ENCODE peak calls at places on chromosomes 3 and 15, in eight cellular contexts. K is Peyer's patch, H is bronchial epithelial cell, B is AG04450, J is left ventricle myocardium inferior, N is pancreas, S is tibial nerve, E is heart right ventricle. O is an unnamed sample. For H3K27me3, the result is how much of the 10 kb centered on the place peaks cover.

GRCh38 chr15:29132110-29132420 is 137.6 kb downstream of the NSMCE3 start:
- DNase-seq in K (no peak), H (no peak), B (no peak), J (no peak), N (peak), S (no peak), E (no peak), O (no peak)

GRCh38 chr15:39919396-39919739 is 698 bp downstream of the GPR176 start:
- DNase-seq in K (no peak), H (no peak), B (no peak), J (no peak), N (no peak), S (no peak), E (no peak), O (no peak)

GRCh38 chr3:45464336-45464809 is 76.0 kb downstream of the LARS2 start:
- DNase-seq in K (no peak), H (no peak), B (no peak), J (no peak), N (no peak), S (peak), E (peak), O (no peak)

GRCh38 chr3:20683912-20684311 is 497.9 kb upstream of the SGO1 start:
- DNase-seq in K (no peak), H (no peak), B (no peak), J (no peak), N (no peak), S (no peak), E (peak), O (no peak)

GRCh38 chr15:68578960-68579935 is at the start of gene CORO2B:
- DNase-seq in K (no peak), H (no peak), B (no peak), J (peak), N (peak), S (peak), E (peak), O (no peak)

GRCh38 chr3:125212096-125212508 is 446 bp downstream of the SLC12A8 start:
- DNase-seq in K (no peak), H (no peak), B (no peak), J (no peak), N (peak), S (no peak), E (no peak), O (no peak)

GRCh38 chr15:68995754-68996141 is 18.7 kb upstream of the NOX5 start:
- DNase-seq in K (no peak), H (no peak), B (no peak), J (no peak), N (no peak), S (no peak), E (no peak), O (no peak)

GRCh38 chr3:109177888-109178287 is 41.4 kb downstream of the C3orf85 start:
- DNase-seq in K (no peak), H (peak), B (no peak), J (no peak), N (no peak), S (no peak), E (no peak), O (no peak)

GRCh38 chr3:112059497-112059896 is 25.0 kb downstream of the TMPRSS7 start:
- DNase-seq in K (no peak), H (no peak), B (no peak), J (no peak), N (no peak), S (no peak), E (no peak), O (no peak)

GRCh38 chr3:112647122-112647521 is 6.2 kb upstream of the CCDC80 start:
- DNase-seq in K (no peak), H (peak), B (peak), J (no peak), N (no peak), S (no peak), E (no peak), O (peak)

GRCh38 chr15:41018534-41018933 is 65.3 kb downstream of the CHAC1 start:
- DNase-seq in K (no peak), H (peak), B (no peak), J (no peak), N (no peak), S (no peak), E (peak), O (no peak)
- TF ChIP-seq CTCF in K (no peak), H (peak), B (peak), J (peak), N (no peak), S (peak), E (peak), O (no peak)

DNA sequence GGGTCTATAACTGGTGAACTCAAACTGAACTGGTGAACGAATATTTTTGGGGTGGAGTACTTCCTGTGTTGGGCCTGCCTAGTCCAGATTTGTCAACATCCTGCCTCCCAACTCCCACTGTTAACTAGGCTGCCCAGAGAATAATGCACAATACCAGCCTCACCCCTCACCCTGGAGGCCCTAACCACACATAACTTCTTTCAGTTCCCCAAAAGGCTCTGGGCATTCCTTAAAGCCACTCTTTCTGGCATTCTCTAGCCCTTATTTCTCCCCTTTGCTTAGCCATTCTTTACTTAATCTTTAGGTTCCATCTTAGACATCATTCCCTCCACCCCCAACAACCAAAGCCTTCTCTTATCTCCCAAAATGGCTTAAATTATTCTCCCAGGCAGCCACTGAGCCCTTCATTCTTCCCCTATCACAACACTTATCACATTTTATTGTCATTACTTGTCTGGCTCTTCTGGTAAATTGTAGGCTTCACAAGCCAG is 9.1 kb upstream of the SEC11A start:
- DNase-seq in K (peak), H (peak), B (no peak), J (no peak), N (no peak), S (no peak), E (peak), O (no peak)
- H3K4me3 ChIP-seq in K (no peak), H (no peak), B (no peak), J (no peak), N (no peak), S (no peak), E (no peak), O (no peak)

GRCh38 chr3:177447938-177448337 is 250.7 kb upstream of the TBL1XR1 start:
- DNase-seq in K (no peak), H (peak), B (no peak), J (no peak), N (no peak), S (no peak), E (no peak), O (no peak)
- H3K27me3 ChIP-seq in K (under half), H (under half), B (under half), J (under half), N (under half), S (under half), E (under half), O (under half)

GRCh38 chr15:80630981-80631380 is 64.1 kb upstream of the ABHD17C start:
- DNase-seq in K (no peak), H (no peak), B (no peak), J (no peak), N (no peak), S (no peak), E (no peak), O (no peak)
- TF ChIP-seq CTCF in K (no peak), H (no peak), B (no peak), J (no peak), N (no peak), S (no peak), E (no peak), O (no peak)

GRCh38 chr3:40452057-40452456 is 5.1 kb upstream of the RPL14 start:
- DNase-seq in K (no peak), H (no peak), B (no peak), J (no peak), N (no peak), S (no peak), E (no peak), O (no peak)
- H3K4me3 ChIP-seq in K (peak), H (peak), B (peak), J (peak), N (no peak), S (peak), E (peak), O (peak)

DNA sequence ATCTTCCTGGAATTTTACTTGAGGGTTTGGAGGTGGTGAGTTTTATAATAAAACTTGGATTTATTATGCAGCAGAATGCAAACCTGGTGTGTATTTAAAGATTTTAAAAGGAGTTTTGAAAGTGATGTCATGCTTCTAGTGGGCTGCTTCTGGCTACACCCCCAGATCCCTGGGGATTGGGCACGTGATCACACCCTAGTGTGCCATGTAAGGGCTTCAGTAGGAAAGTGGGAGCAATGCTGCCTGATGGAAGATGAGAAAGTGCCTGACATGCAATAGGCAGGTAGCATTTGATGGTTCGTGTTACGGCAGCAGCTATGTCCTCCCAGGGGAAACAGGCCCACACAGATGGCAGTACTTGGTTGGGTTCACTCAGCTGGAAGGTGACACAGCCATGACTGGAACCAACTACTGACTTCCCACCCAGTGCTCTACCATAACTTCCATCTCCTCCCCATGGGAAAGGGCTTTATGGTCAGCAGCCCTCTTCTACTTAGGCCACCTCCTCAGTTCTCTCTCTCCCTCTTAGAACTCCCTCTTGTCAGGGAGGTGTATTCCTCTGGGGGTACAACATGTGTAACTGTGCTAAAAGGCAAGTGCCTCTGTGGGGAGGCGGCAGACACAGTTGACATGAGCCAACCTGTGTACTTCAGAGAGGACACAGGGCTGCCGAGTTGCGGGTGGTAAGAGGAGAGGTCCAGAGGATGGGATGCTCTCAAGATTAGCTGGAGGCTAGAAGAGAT is 5.6 kb downstream of the ITPKA start:
- DNase-seq in K (no peak), H (no peak), B (no peak), J (no peak), N (no peak), S (no peak), E (no peak), O (no peak)
- H3K27me3 ChIP-seq in K (under half), H (under half), B (under half), J (half or more), N (under half), S (under half), E (half or more), O (under half)

GRCh38 chr3:113825090-113825489 is 13.5 kb upstream of the GRAMD1C start:
- DNase-seq in K (no peak), H (peak), B (no peak), J (no peak), N (no peak), S (no peak), E (no peak), O (peak)
- TF ChIP-seq CTCF in K (no peak), H (peak), B (peak), J (peak), N (no peak), S (no peak), E (no peak), O (peak)

DNA sequence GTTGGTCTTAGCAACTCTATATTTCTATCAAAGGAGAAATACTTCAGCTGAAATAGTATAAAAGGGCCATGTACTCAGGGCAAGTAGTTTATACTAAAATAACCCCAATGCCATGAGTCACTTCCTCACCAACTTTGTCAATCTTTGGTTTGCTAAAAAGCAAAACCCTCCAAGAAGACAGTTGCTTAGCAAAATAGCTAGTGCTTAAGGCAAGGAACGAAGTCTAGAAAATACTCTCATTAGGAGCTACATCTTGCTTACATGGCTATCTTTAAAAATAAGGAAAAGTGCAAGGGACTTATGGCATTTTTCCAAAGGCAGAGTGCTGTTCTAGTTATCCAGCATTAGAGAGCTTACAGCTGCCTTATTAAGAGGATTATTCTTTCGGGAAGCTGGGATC is 28.4 kb downstream of the P3H2 start:
- DNase-seq in K (no peak), H (peak), B (peak), J (no peak), N (no peak), S (no peak), E (no peak), O (no peak)
- H3K4me3 ChIP-seq in K (no peak), H (no peak), B (no peak), J (no peak), N (no peak), S (no peak), E (no peak), O (no peak)

DNA sequence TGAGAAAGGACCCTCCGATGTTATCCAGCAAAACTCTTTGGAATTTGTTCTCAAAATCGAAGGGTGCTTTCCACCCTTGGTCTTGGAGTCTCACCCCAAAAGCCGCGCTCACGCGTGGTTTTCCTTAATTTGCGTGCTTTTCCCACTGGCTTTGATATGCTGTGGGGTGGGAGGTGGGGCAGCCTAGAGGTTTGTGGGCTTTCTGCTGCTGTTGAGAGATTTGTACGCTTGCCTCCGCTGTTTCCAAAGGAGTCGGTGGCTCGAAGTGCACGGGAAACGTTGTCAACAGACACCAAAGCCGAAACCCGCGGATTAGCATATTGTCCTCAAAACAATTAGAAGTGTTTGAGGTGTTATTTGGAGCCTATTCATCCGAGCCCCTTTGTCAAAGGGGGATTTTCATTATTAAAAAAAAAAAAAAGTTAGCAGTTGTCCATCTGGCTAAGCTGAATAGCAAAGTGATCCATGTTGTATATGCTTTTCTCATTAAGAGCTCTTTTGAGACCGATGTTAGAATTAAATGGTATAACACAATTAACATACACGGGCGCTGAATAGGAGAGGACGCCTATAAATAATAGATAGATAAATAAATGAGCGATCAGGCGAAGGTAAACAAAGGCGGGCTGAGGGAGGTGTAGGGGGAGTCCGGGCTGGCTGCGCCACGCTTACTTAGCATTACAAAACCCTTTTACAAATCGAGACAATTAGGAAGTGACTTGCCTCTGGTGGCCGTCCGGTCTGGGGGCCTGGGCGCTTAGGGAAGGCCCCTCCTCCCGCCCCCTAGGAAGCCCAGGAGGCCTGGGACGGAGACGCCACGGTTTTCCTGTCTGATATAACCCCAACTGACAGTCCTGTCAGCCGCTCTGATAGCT is 3.3 kb downstream of the SOX14 start:
- DNase-seq in K (no peak), H (no peak), B (no peak), J (no peak), N (peak), S (no peak), E (no peak), O (no peak)
- H3K27me3 ChIP-seq in K (half or more), H (half or more), B (half or more), J (half or more), N (under half), S (under half), E (half or more), O (half or more)

DNA sequence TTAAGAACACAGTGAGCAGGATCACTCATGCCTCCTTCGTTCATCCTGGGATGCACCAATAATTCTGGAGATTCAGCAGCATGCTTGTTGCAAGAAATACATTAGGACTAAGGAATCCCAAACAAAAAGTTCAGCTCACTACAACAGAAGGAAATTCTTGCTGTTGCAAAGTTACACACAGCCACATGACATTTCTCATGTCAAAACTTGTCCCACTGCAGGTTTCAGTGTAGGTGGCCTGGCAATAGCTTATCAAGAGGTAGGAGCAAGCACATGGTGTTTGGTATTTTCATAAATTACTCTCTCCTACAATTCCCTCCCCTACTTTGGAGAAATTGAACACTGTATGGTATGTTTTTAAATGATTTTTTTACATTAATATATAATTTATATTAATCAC is 399.6 kb upstream of the EPHA3 start:
- DNase-seq in K (no peak), H (peak), B (no peak), J (no peak), N (no peak), S (no peak), E (no peak), O (no peak)
- TF ChIP-seq CTCF in K (no peak), H (no peak), B (no peak), J (no peak), N (no peak), S (no peak), E (no peak), O (no peak)

O was measured in kidney epithelial cell.